ENCODE peak calls at places on chromosome 10, in six cellular contexts. M, U, F, J, Q and X are unnamed samples.

GRCh38 chr10:75266945-75267344 is 31.2 kb upstream of the COMTD1 start:
- DNase-seq in M (no peak), U (no peak), Q (no peak), J (no peak), F (no peak), X (no peak)

GRCh38 chr10:120396228-120396627 is 60.8 kb upstream of the PLPP4 start:
- DNase-seq in J (no peak), F (no peak), Q (no peak), M (no peak), U (no peak), X (no peak)

GRCh38 chr10:127740596-127740995 is 3.6 kb downstream of the FOXI2 start:
- DNase-seq in F (no peak), Q (no peak), U (no peak), M (no peak), J (no peak), X (no peak)

GRCh38 chr10:5943536-5943935 is 33.8 kb downstream of the IL15RA start:
- DNase-seq in F (peak), J (peak), Q (peak), M (peak), U (no peak), X (no peak)

GRCh38 chr10:127932521-127933270 is 25.8 kb downstream of the PTPRE start:
- DNase-seq in F (no peak), U (no peak), J (no peak), M (no peak), Q (no peak), X (no peak)

GRCh38 chr10:104472957-104473745 is 119.5 kb downstream of the CFAP58 start:
- DNase-seq in Q (no peak), J (no peak), M (no peak), F (no peak), U (no peak), X (no peak)

GRCh38 chr10:47111329-47111862 is 188.6 kb upstream of the GDF10 start:
- DNase-seq in J (no peak), Q (no peak), F (no peak), M (no peak), U (no peak), X (no peak)

GRCh38 chr10:132396495-132397035 is 435 bp upstream of the PWWP2B start:
- DNase-seq in M (no peak), F (no peak), U (no peak), J (peak), Q (peak), X (no peak)

GRCh38 chr10:49613160-49613881 is 516 bp upstream of the CHAT start:
- DNase-seq in U (no peak), J (peak), F (no peak), M (no peak), Q (no peak), X (no peak)

GRCh38 chr10:62594093-62594520 is 210.4 kb upstream of the ADO start:
- DNase-seq in F (peak), J (peak), M (no peak), U (no peak), Q (no peak), X (no peak)

GRCh38 chr10:93076871-93077270 is 3.2 kb downstream of the CYP26A1 start:
- DNase-seq in U (no peak), M (no peak), F (no peak), Q (no peak), J (no peak), X (no peak)

GRCh38 chr10:30751678-30752331 is 122.3 kb upstream of the LYZL2 start:
- DNase-seq in M (no peak), U (no peak), F (peak), J (peak), Q (no peak), X (no peak)
- TF ChIP-seq CTCF in M (peak), U (peak), F (no peak), J (peak), Q (peak), X (peak)

GRCh38 chr10:27019827-27020226 is 80.5 kb downstream of the ANKRD26 start:
- DNase-seq in U (no peak), Q (no peak), F (no peak), M (no peak), J (no peak), X (no peak)

GRCh38 chr10:27020243-27020642 is 80.1 kb downstream of the ANKRD26 start:
- DNase-seq in F (no peak), Q (no peak), U (no peak), M (no peak), J (no peak), X (no peak)

GRCh38 chr10:27022048-27022447 is 78.2 kb downstream of the ANKRD26 start:
- DNase-seq in M (no peak), J (no peak), F (no peak), Q (no peak), U (no peak), X (no peak)
- TF ChIP-seq CTCF in M (no peak), J (no peak), F (no peak), Q (no peak), U (no peak), X (no peak)

GRCh38 chr10:112279482-112279881 is 3.7 kb upstream of the TECTB start:
- DNase-seq in Q (no peak), J (no peak), U (no peak), F (no peak), M (no peak), X (no peak)
- TF ChIP-seq CTCF in Q (no peak), J (no peak), U (no peak), F (no peak), M (no peak), X (no peak)

DNA sequence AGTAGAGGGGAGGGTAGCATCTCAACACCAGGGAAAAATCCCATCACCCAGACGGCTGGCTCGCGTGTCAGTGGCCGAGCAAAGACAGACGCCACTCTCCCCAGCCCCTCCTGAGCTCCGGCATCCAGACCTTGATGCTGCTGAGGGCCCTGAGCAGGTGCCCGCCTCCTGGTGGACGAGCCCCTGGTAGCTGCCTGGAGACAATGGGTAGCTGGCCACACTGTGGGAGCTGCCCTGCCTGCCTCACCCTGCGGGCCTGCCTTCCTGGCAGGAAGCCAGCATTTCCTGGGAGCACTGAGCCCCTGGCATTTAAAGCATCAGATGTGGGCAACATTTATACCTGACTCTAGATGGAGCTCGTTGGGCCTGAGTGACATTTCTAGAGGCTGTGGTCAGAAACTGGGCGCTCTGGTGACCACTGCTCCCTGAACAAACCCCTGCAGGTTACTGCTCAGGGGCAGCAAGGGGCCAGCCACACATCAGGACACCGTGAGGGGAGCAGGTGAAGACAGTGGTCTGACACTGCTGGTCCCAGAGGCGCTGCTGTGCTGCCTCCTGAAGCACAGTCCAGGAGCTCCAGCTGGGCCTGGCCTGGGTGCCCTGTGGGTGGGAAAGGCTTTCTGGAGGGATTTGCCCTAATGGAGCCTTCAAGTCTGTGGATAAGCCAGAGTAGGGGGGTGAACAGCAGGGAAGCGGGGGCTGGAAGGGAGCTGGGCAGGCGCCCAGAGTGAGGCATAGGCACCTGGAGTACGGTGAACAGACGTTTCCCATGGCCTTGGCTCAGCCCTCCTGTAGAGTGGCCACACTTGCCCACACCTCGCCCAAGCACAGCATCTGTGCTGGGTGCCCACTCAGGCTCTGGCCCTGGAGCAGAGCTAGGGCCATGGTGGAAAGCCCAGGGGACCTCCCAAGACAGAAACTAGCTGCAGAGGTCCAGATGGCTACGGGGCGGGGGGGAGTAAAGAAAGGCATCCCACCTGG is 138.7 kb downstream of the MAPK8 start:
- DNase-seq in M (no peak), J (peak), F (peak), U (no peak), Q (no peak), X (no peak)
- TF ChIP-seq CTCF in M (no peak), J (no peak), F (no peak), U (no peak), Q (no peak), X (peak)

GRCh38 chr10:114821915-114822770 is 563 bp downstream of the FHIP2A start:
- DNase-seq in Q (peak), J (peak), F (peak), M (no peak), U (no peak), X (no peak)
- TF ChIP-seq CTCF in Q (no peak), J (peak), F (peak), M (no peak), U (no peak), X (no peak)

GRCh38 chr10:19412531-19412930 is 363.9 kb downstream of the MALRD1 start:
- DNase-seq in M (no peak), Q (no peak), J (no peak), U (no peak), F (no peak), X (peak)
- TF ChIP-seq CTCF in M (peak), Q (peak), J (peak), U (peak), F (peak), X (peak)

DNA sequence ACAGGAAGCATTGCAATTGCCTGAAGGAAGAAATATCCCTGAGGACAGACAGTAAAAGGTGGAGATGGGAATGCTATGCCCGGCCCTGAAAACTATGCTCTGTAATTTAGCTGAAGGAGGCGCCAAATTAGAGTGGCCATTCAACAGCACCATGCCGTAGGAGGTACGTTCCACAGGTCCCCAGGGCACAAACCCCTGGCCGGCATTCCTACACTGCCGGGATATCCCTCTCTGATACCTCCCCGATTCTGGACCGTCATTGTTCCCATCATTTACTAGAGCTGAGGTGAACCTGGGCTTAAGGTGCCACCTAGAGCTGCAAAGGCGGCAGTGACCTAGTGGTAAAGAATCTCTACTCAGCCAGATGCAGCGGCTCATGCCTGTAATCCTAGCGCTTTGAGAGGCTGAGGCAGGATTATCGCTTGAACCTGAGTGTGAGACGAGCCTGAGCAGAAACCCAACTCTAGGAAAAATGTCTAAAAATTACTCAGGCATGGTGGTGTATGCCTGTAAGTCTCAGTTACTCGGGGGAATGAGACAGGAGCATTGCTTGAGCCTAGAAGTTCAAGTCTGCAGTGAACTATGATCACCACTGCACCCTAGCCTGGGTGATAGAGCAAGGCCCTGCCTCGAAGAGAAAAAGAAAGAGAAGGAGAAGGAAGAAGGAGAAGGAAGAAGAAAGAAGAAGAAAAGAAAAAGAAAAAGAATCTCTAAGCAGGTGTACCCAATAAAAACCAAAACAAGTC is 53.0 kb upstream of the TNKS2 start:
- DNase-seq in Q (no peak), J (no peak), F (no peak), U (no peak), M (no peak), X (peak)
- TF ChIP-seq CTCF in Q (no peak), J (peak), F (no peak), U (peak), M (peak), X (peak)

GRCh38 chr10:3801558-3802192 is 16.7 kb upstream of the KLF6 start:
- DNase-seq in U (no peak), Q (no peak), F (no peak), J (peak), M (no peak), X (no peak)

GRCh38 chr10:3802526-3803002 is 17.6 kb upstream of the KLF6 start:
- DNase-seq in F (no peak), J (no peak), Q (no peak), M (no peak), U (no peak), X (no peak)

GRCh38 chr10:3805227-3805790 is 20.3 kb upstream of the KLF6 start:
- DNase-seq in U (no peak), F (no peak), M (no peak), J (no peak), Q (no peak), X (no peak)

GRCh38 chr10:3803884-3804741 is 19.1 kb upstream of the KLF6 start:
- DNase-seq in F (no peak), M (no peak), Q (no peak), U (no peak), J (no peak), X (no peak)

GRCh38 chr10:3803295-3803883 is 18.4 kb upstream of the KLF6 start:
- DNase-seq in Q (no peak), U (no peak), J (no peak), F (no peak), M (no peak), X (no peak)
- TF ChIP-seq CTCF in Q (no peak), U (no peak), J (no peak), F (no peak), M (no peak), X (no peak)

DNA sequence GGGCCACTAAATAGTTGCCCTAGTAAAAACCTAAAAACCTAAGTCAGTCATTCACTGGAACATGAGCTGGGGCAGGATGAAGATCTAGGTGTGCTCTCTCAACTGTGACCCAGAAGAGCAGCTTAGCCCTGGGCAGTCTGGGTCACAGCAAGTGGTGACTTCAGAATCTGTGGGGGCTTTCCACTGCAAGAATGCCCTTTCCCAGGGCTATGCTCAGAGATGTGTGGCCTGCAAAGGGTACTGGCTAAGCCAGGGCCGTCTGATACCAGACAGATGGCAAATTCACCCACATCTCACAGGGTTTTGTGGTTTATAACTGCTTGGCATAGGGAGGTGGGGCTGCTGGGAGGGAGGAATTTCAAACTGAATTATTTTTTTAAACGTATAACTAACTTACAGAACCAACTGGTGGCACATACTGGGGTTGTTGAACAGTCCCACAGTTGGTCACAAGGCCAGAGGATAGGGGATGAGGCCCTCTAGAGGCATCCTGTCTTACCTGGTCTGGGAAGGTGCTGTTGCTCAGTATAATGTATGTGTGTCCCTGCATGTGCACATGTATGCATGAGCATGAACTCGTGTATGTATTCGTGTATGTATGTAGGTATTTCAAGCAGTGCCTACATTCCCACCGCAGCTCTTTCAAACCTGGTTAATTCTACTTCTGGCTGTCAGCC is 63.2 kb downstream of the PRPF18 start:
- DNase-seq in M (no peak), J (no peak), F (no peak), U (no peak), Q (no peak), X (no peak)
- TF ChIP-seq CTCF in M (no peak), J (no peak), F (no peak), U (no peak), Q (no peak), X (no peak)